ENCODE peak calls at places on chromosomes 1 and 21, in four cellular contexts. L, I, Q and H are unnamed samples.

GRCh38 chr1:11126544-11126943 is 26.9 kb upstream of the EXOSC10 start:
- DNase-seq in L (no peak), I (no peak), Q (no peak), H (no peak)

GRCh38 chr1:94401206-94401605 is 17.0 kb upstream of the ABCD3 start:
- DNase-seq in I (peak), L (no peak), Q (no peak), H (no peak)

GRCh38 chr1:229341811-229342304 is 989 bp downstream of the CCSAP start:
- DNase-seq in L (no peak), Q (no peak), I (no peak), H (no peak)

GRCh38 chr1:7842517-7842916 is 10.3 kb downstream of the UTS2 start:
- DNase-seq in Q (no peak), I (no peak), L (no peak), H (no peak)

GRCh38 chr1:242828828-242829227 is 304.3 kb upstream of the PLD5 start:
- DNase-seq in Q (peak), I (no peak), L (peak), H (no peak)

GRCh38 chr1:15282810-15283474 is 35.9 kb downstream of the FHAD1 start:
- DNase-seq in I (peak), L (no peak), Q (no peak), H (no peak)

GRCh38 chr1:8154621-8155052 is 128.5 kb upstream of the ERRFI1 start:
- DNase-seq in Q (no peak), I (peak), L (peak), H (no peak)

GRCh38 chr1:180632326-180633088 is 685 bp downstream of the XPR1 start:
- DNase-seq in Q (no peak), L (no peak), I (peak), H (no peak)

GRCh38 chr1:156282143-156282478 is 514 bp downstream of the SMG5 start:
- DNase-seq in Q (no peak), I (peak), L (no peak), H (no peak)

GRCh38 chr1:239308701-239309333 is 77.6 kb upstream of the CHRM3 start:
- DNase-seq in L (peak), I (peak), Q (no peak), H (no peak)
- TF ChIP-seq CTCF in L (no peak), I (peak), Q (peak), H (no peak)

GRCh38 chr1:53995683-53996082 is 22.3 kb downstream of the LDLRAD1 start:
- DNase-seq in L (no peak), I (no peak), Q (no peak), H (no peak)

GRCh38 chr1:53998223-53998622 is 19.8 kb downstream of the LDLRAD1 start:
- DNase-seq in L (no peak), I (no peak), Q (no peak), H (no peak)

GRCh38 chr1:53986458-53986857 is 31.5 kb downstream of the LDLRAD1 start:
- DNase-seq in L (no peak), I (no peak), Q (no peak), H (no peak)

GRCh38 chr1:53987880-53988279 is 30.1 kb downstream of the LDLRAD1 start:
- DNase-seq in L (no peak), Q (no peak), I (peak), H (no peak)

DNA sequence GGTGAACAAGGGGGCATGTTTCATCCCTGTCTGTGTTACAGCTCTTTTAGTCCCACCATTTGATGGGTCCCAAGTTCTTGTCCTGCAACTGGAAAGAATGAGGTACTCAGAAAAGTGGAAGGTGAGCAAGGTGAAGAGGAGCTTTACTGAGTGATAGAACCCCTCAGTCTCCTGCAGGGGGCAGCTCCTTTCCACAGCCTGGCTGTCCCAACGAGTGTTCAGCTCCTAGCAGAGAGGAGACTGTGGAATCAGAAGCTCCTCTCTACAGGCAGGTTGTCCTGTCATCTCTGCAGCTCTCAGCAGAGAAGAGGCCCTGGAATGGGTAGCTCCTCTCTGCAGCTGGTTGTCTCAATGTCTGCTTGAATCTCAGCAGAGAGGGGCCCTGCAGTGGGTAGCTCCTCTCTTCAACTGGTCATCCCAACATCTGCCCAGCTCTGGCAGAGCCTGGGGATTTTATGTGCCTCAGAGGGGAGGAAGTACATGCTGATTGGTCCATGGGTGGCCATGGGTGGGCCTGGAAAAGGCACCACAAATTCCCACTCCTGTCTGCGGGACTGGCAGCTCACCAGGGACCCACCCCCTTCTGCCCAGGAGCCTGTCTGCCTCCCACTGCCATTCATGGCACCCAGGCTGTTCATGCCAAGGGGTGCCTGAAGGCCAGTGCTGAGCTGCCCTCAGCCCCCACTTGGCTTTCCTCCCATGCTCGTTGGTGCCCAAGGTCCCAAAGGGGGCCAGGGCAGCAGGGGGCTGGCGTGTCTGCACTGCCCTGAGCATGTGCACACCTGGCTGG is 25.7 kb downstream of the LDLRAD1 start:
- DNase-seq in L (no peak), I (no peak), Q (no peak), H (no peak)
- TF ChIP-seq CTCF in L (no peak), I (peak), Q (no peak), H (no peak)

DNA sequence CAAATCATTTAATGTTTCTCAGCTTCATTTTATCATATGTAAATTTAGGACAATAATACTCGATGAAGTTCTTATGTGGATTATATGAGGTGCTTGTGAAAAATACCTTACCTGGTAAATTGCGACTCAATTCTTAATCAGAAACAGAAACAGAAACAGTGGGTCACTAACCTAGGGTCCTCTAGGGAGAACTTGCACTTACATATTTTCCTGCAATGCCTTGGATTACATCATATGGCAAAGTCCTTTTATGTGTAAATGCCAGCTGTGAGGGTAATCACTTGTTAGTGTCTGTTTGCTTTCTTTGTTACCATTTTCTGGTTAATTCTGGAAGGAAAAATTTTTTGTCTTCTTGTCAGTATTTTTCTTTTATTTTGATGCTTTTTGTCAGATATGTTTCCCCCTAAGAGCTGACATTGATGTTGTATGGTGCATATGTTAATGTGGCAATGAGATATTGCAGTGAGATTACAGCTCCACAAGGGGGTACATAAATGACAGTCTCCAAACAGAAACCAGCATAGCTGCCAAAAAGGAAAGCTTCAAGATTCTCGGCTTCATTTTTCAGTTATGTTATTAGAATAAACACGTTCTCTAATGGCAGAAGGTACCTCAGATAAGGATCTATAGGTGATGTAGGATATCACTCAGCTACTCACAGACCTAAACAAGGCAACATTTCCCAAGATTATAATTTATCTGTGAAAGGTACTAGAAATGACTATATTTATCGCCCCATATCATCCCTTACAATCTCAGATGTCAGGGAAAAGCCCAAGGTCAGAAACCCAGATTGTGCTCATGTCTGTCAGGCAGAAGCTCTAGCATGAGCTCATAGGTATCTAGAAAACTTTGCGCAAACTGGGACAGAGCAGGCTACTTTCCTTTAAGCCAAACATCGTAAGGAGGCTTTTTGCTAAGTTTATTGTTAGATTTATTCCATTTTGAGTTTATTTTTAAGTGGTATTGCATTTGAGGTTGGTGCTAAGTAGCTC is 119.9 kb downstream of the FASLG start:
- DNase-seq in I (no peak), L (no peak), Q (no peak), H (no peak)
- TF ChIP-seq CTCF in I (no peak), L (no peak), Q (peak), H (no peak)

DNA sequence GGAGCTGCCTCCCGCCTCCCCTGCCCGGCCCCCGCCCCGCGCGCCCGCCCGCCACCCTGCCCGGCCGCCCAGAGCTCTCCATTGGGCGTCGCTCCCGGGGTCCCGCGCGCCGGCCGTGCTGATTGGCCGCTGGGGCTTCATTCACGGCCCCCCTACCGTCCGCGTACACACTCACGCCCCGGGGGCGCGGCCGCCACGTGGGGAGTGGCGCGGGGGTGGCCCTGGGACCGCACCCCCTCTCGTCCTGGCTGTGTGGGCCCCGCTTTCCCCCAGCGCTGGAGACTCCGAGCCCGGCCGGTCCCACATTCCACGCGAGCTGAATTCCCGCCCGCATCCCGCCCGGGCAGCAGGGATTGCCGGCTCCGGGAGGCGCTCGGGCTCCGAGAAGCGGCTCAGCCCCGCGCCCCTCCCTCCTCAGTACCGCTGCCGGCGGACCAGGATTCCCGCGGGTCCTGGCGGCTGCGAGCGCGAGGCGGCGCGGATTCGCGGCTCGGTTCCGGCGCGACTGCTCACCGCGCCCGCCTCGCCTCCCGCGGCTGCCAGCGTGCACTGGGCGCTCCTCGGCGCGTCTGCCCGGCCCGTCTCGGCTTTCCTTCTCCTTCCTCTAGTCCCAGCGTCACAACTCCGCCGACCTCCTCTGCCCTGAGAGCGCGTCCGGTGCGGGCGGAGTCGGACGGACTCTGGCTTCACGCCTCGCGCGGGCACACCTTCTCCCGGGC is 450 bp upstream of the POU3F1 start:
- DNase-seq in I (peak), Q (no peak), L (peak), H (peak)
- TF ChIP-seq CTCF in I (no peak), Q (no peak), L (no peak), H (no peak)

GRCh38 chr21:30838536-30838935 is 9.0 kb upstream of the KRTAP7-1 start:
- DNase-seq in L (no peak), Q (no peak), I (no peak), H (no peak)

GRCh38 chr21:30842990-30843389 is 13.4 kb upstream of the KRTAP7-1 start:
- DNase-seq in I (no peak), Q (no peak), L (no peak), H (no peak)

GRCh38 chr21:30839304-30839703 is 9.7 kb upstream of the KRTAP7-1 start:
- DNase-seq in Q (no peak), L (no peak), I (peak), H (no peak)
- TF ChIP-seq CTCF in Q (peak), L (no peak), I (peak), H (no peak)

GRCh38 chr1:24506706-24507422 is 4.2 kb downstream of the RCAN3 start:
- DNase-seq in I (no peak), L (no peak), Q (no peak), H (no peak)
- TF ChIP-seq CTCF in I (no peak), L (no peak), Q (no peak), H (no peak)